ENCODE peak calls at places on chromosomes 3 and 15, in nine cellular contexts. E, N, A, C, J, Z, R, W and V are unnamed samples.

GRCh38 chr15:33089878-33090757 is 104.4 kb downstream of the FMN1 start:
- DNase-seq in W (no peak), N (no peak), R (no peak), Z (peak; percentile 39), C (no peak), E (no peak), J (peak; percentile 86), A (peak; percentile 64), V (no peak)

GRCh38 chr3:197458179-197458707 is 97.5 kb downstream of the BDH1 start:
- DNase-seq in A (no peak), J (no peak), Z (no peak), W (no peak), N (no peak), R (peak; percentile 45), C (peak; percentile 65), E (peak; percentile 60), V (no peak)

GRCh38 chr15:66803182-66803729 is 101.2 kb downstream of the SMAD6 start:
- DNase-seq in J (peak; percentile 97), Z (peak; percentile 100), W (peak; percentile 84), C (peak; percentile 95), A (peak; percentile 99), R (peak; percentile 94), N (peak; percentile 96), E (peak; percentile 96), V (peak; percentile 93)

GRCh38 chr3:187165144-187165543 is 25.8 kb upstream of the RPL39L start:
- DNase-seq in J (no peak), N (peak; percentile 93), Z (peak; percentile 67), A (peak; percentile 73), W (no peak), E (no peak), R (no peak), C (peak; percentile 53), V (no peak)

GRCh38 chr3:25910997-25911396 is 121.1 kb downstream of the OXSM start:
- DNase-seq in W (no peak), Z (peak; percentile 40), E (peak; percentile 33), J (no peak), R (no peak), C (peak; percentile 52), A (peak; percentile 25), N (peak; percentile 61), V (no peak)

GRCh38 chr3:24709921-24710320 is 215.3 kb upstream of the THRB start:
- DNase-seq in J (no peak), E (no peak), C (no peak), N (no peak), W (no peak), R (no peak), Z (peak; percentile 9), A (no peak), V (no peak)

GRCh38 chr3:126540342-126540849 is 16.4 kb downstream of the CHST13 start:
- DNase-seq in Z (peak; percentile 99), W (no peak), J (peak; percentile 81), C (peak; percentile 33), N (no peak), E (peak; percentile 10), R (no peak), A (peak; percentile 87), V (peak; percentile 65)

GRCh38 chr15:69976366-69976994 is 121.2 kb downstream of the TLE3 start:
- DNase-seq in Z (peak; percentile 56), E (no peak), A (peak; percentile 72), W (no peak), C (peak; percentile 35), N (peak; percentile 70), J (no peak), R (no peak), V (no peak)

GRCh38 chr3:57752307-57752706 is 3.8 kb upstream of the SLMAP start:
- DNase-seq in Z (peak; percentile 28), N (peak; percentile 57), E (no peak), J (no peak), C (peak; percentile 45), W (no peak), A (no peak), R (no peak), V (no peak)

DNA sequence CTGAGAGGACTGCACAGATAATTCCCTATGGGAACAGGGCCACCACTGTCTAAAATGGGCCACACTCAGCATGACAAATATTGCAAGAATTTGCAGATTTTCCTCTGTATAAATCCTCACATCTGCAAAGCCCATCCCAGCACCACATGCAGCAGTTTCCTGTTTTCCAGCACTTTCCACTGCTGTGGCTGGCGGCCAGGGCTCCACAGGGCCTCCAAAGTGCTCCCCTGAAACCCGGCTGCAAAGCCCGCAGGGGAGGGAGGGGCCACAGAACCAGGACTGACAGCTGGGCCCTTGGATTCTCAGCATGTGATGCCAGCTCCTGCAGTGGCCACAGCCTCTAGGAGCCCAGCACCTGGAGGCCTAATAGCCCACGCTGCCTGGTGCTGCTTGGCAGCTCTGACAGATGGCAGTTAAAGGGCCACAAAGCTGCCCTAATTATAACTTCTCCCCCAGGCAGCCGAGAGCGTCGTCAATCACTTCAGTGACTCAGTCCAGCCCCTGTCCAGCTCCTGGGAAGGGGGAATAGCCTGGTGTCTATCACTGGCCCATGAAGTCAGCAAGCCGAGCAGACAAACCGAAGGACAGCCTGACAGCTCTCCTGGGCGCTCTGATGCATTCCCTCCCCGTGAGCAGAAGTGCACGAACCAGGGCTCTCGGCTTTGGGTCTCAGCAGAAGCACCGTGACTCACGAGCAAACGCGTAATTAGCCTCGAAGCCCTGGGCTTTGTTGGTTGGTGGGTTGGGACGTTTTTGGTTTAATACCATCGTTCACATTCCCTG is 4.7 kb downstream of the LRRC15 start:
- DNase-seq in W (peak; percentile 27), A (peak; percentile 76), J (peak; percentile 66), E (peak; percentile 71), C (no peak), R (no peak), N (peak; percentile 60), Z (peak; percentile 89), V (peak; percentile 64)
- H3K27ac ChIP-seq in W (no peak overlapping the region), A (peak overlapping the region; percentile 7), J (peak overlapping the region; percentile 90), E (no peak overlapping the region), C (no peak overlapping the region), R (no peak overlapping the region), N (no peak overlapping the region), Z (peak overlapping the region; percentile 67), V (no peak overlapping the region)

DNA sequence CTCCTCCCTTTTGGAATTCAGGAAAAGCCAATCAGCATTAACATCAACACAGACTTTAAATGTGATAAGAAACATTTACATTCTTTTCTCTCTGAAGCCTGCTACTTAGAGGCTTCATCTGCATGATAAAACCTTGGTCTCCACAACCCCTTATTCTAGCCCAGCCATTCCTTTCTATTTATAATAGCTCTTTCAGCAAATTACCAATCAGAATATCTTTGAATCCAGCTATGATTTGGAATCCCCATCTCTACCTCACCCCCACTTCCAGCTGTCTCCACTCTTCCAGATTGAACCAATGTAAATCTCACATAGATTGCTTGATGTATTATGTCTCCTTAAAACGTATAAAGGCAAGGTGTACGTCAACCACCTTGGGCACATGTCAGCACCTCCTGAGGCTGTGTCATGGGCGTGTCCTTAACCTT is 139.7 kb downstream of the TUSC7 start:
- DNase-seq in W (no peak), A (no peak), R (no peak), Z (no peak), E (no peak), J (no peak), C (no peak), N (peak; percentile 66), V (no peak)
- H3K4me3 ChIP-seq in W (no peak overlapping the region), A (no peak overlapping the region), R (no peak overlapping the region), Z (no peak overlapping the region), E (no peak overlapping the region), J (no peak overlapping the region), C (no peak overlapping the region), N (no peak overlapping the region), V (no peak overlapping the region)

GRCh38 chr15:79676621-79677020 is 220.2 kb downstream of the MTHFS start:
- DNase-seq in J (no peak), C (no peak), R (no peak), A (no peak), N (no peak), W (no peak), Z (no peak), E (no peak), V (no peak)

GRCh38 chr15:79675982-79676381 is 220.8 kb downstream of the MTHFS start:
- DNase-seq in E (no peak), R (no peak), A (no peak), N (peak; percentile 10), Z (peak; percentile 27), W (no peak), J (no peak), C (no peak), V (no peak)

GRCh38 chr15:79673416-79674123 is 223.2 kb downstream of the MTHFS start:
- DNase-seq in E (no peak), A (peak; percentile 50), W (no peak), Z (peak; percentile 78), R (no peak), J (no peak), N (peak; percentile 74), C (peak; percentile 36), V (no peak)

GRCh38 chr15:79678032-79678701 is 218.6 kb downstream of the MTHFS start:
- DNase-seq in A (no peak), J (no peak), R (no peak), C (no peak), E (no peak), W (no peak), N (no peak), Z (no peak), V (no peak)

DNA sequence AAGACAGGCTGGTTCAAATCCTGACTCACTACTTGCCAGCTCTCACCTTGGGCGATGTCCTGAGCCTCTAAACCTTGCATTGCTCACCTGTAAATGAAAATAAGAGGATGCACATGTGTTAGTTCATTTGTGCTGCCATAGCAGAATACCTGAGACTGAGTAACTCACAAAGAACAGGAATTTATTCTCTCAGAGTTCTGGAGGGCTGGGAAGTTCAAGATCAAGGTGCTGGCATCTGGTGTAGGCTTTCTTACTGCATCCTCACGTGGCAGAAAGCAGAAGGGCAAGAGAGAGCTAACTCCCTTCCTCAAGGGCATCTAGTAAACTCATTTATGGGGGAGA is 222.7 kb downstream of the MTHFS start:
- DNase-seq in R (no peak), Z (no peak), W (no peak), C (no peak), N (no peak), J (no peak), E (no peak), A (no peak), V (no peak)
- H3K27ac ChIP-seq in R (no peak overlapping the region), Z (no peak overlapping the region), W (no peak overlapping the region), C (peak overlapping the region; percentile 52), N (no peak overlapping the region), J (no peak overlapping the region), E (no peak overlapping the region), A (no peak overlapping the region), V (no peak overlapping the region)

GRCh38 chr15:93073465-93073952 is 15.5 kb downstream of the RGMA start:
- DNase-seq in E (peak; percentile 73), A (no peak), W (no peak), J (no peak), N (peak; percentile 37), R (no peak), Z (no peak), C (no peak), V (no peak)

GRCh38 chr15:93070901-93071300 is 18.1 kb downstream of the RGMA start:
- DNase-seq in R (no peak), C (no peak), E (no peak), W (no peak), Z (no peak), N (peak; percentile 51), J (no peak), A (no peak), V (no peak)

GRCh38 chr15:93071469-93071891 is 17.5 kb downstream of the RGMA start:
- DNase-seq in J (no peak), A (peak; percentile 64), W (no peak), R (no peak), E (no peak), C (no peak), N (peak; percentile 53), Z (peak; percentile 29), V (no peak)

GRCh38 chr15:93072440-93073394 is 16.3 kb downstream of the RGMA start:
- DNase-seq in C (peak; percentile 53), N (peak; percentile 79), W (peak; percentile 88), Z (peak; percentile 51), A (peak; percentile 85), J (no peak), E (peak; percentile 95), R (peak; percentile 69), V (peak; percentile 81)

GRCh38 chr15:93072011-93072410 is 17.0 kb downstream of the RGMA start:
- DNase-seq in C (no peak), A (peak; percentile 80), Z (peak; percentile 58), R (no peak), N (peak; percentile 62), E (no peak), W (no peak), J (no peak), V (no peak)
- H3K4me3 ChIP-seq in C (peak overlapping the region; percentile 54), A (peak overlapping the region; percentile 87), Z (peak overlapping the region; percentile 69), R (peak overlapping the region; percentile 79), N (peak overlapping the region; percentile 82), E (peak overlapping the region; percentile 57), W (peak overlapping the region; percentile 72), J (peak overlapping the region; percentile 66), V (peak overlapping the region; percentile 51)